ENCODE peak calls at places on chromosomes 5 and 9, in five cellular contexts. R, G, D, Z and F are unnamed samples.

GRCh38 chr9:114789006-114789405 is 16.8 kb downstream of the TNFSF15 start:
- DNase-seq in Z (no peak), G (no peak), R (no peak), D (no peak), F (no peak)

GRCh38 chr5:98557921-98558320 is 215.5 kb upstream of the RGMB start:
- DNase-seq in D (no peak), Z (no peak), G (no peak), R (no peak), F (no peak)

GRCh38 chr5:42520203-42520602 is 97.0 kb downstream of the GHR start:
- DNase-seq in R (no peak), Z (no peak), G (no peak), D (no peak), F (no peak)

GRCh38 chr9:107127608-107128007 is 155.5 kb upstream of the RAD23B start:
- DNase-seq in G (no peak), Z (no peak), D (no peak), R (no peak), F (no peak)

GRCh38 chr9:93091453-93092081 is 4.5 kb upstream of the CARD19 start:
- DNase-seq in D (peak; percentile 50), G (no peak), R (peak; percentile 73), Z (peak; percentile 50), F (no peak)

GRCh38 chr9:112601646-112602045 is 115.0 kb downstream of the KIAA1958 start:
- DNase-seq in G (no peak), Z (no peak), R (no peak), D (no peak), F (no peak)

GRCh38 chr5:168708301-168708695 is 129.1 kb upstream of the PANK3 start:
- DNase-seq in R (no peak), G (no peak), D (no peak), Z (no peak), F (no peak)

GRCh38 chr5:55903121-55903701 is 52.1 kb downstream of the IL31RA start:
- DNase-seq in R (no peak), Z (peak; percentile 27), D (no peak), G (no peak), F (no peak)

GRCh38 chr9:20186231-20186630 is 397.4 kb upstream of the SLC24A2 start:
- DNase-seq in D (no peak), Z (no peak), G (no peak), R (no peak), F (no peak)

GRCh38 chr5:67142816-67143215 is 53.8 kb downstream of the CD180 start:
- DNase-seq in R (no peak), Z (no peak), G (no peak), D (peak; percentile 65), F (no peak)

GRCh38 chr5:163177971-163178370 is 259.4 kb upstream of the CCNG1 start:
- DNase-seq in G (no peak), D (no peak), Z (no peak), R (no peak), F (no peak)

GRCh38 chr5:108521841-108522506 is 140.1 kb upstream of the FBXL17 start:
- DNase-seq in R (peak; percentile 52), D (peak; percentile 53), Z (peak; percentile 73), G (no peak), F (no peak)

GRCh38 chr9:93594041-93594756 is 17.8 kb downstream of the PHF2 start:
- DNase-seq in G (peak; percentile 46), Z (peak; percentile 82), R (no peak), D (no peak), F (no peak)

GRCh38 chr9:113057193-113057592 is 669 bp upstream of the ZFP37 start:
- DNase-seq in Z (no peak), G (no peak), R (no peak), D (peak; percentile 11), F (no peak)

GRCh38 chr5:67166460-67166871 is 30.1 kb downstream of the CD180 start:
- DNase-seq in D (no peak), R (peak; percentile 7), Z (no peak), G (no peak), F (no peak)

GRCh38 chr9:93169444-93169843 is 14.5 kb upstream of the WNK2 start:
- DNase-seq in G (no peak), D (no peak), Z (no peak), R (no peak), F (no peak)

GRCh38 chr9:35891649-35892048 is 14.4 kb upstream of the HRCT1 start:
- DNase-seq in R (no peak), Z (no peak), D (no peak), G (no peak), F (no peak)

GRCh38 chr9:3768286-3768685 is 242.5 kb upstream of the RFX3 start:
- DNase-seq in R (no peak), D (no peak), Z (no peak), G (no peak), F (no peak)

GRCh38 chr5:127673401-127673800 is 24.5 kb downstream of the CTXN3 start:
- DNase-seq in R (no peak), Z (no peak), G (no peak), D (no peak), F (no peak)

GRCh38 chr5:17005087-17005828 is 69.2 kb upstream of the MYO10 start:
- DNase-seq in G (no peak), D (no peak), Z (no peak), R (no peak), F (no peak)

GRCh38 chr5:104385901-104386300 is 823.3 kb upstream of the NUDT12 start:
- DNase-seq in G (no peak), D (no peak), Z (no peak), R (no peak), F (no peak)

GRCh38 chr9:69548676-69549075 is 123.5 kb downstream of the APBA1 start:
- DNase-seq in R (no peak), Z (no peak), G (no peak), D (peak; percentile 4), F (no peak)

GRCh38 chr5:150298701-150299451 is 3.8 kb downstream of the ARSI start:
- DNase-seq in R (no peak), D (no peak), Z (no peak), G (no peak), F (no peak)

GRCh38 chr5:130141689-130142320 is 237.5 kb downstream of the CHSY3 start:
- DNase-seq in D (no peak), R (no peak), G (peak; percentile 70), Z (peak; percentile 2), F (peak; percentile 74)

GRCh38 chr9:7879551-7880245 is 80.1 kb upstream of the DMAC1 start:
- DNase-seq in G (peak; percentile 43), Z (no peak), R (no peak), D (no peak), F (peak; percentile 44)

GRCh38 chr9:21967169-21967568 is 27.0 kb downstream of the CDKN2A start:
- DNase-seq in G (no peak), R (no peak), D (no peak), Z (no peak), F (peak; percentile 39)

GRCh38 chr9:78064075-78064474 is 32.5 kb upstream of the GNAQ start:
- DNase-seq in R (no peak), G (no peak), Z (no peak), D (no peak), F (no peak)

GRCh38 chr9:4973246-4973645 is 11.8 kb upstream of the JAK2 start:
- DNase-seq in G (no peak), D (no peak), R (no peak), Z (no peak), F (no peak)
- TF ChIP-seq ATF3 in G (no peak), D (no peak), R (no peak), Z (no peak), F (no peak)

GRCh38 chr9:110152704-110153374 is 55.1 kb downstream of the C9orf152 start:
- DNase-seq in G (peak; percentile 53), R (peak; percentile 27), Z (peak; percentile 41), D (peak; percentile 63), F (no peak)

GRCh38 chr9:110146371-110146770 is 61.6 kb downstream of the C9orf152 start:
- DNase-seq in Z (no peak), D (no peak), R (no peak), G (no peak), F (no peak)

GRCh38 chr9:110148868-110149267 is 59.1 kb downstream of the C9orf152 start:
- DNase-seq in R (no peak), G (no peak), Z (no peak), D (no peak), F (no peak)

GRCh38 chr9:110143969-110144545 is 63.9 kb downstream of the C9orf152 start:
- DNase-seq in D (no peak), R (no peak), G (no peak), Z (no peak), F (no peak)

DNA sequence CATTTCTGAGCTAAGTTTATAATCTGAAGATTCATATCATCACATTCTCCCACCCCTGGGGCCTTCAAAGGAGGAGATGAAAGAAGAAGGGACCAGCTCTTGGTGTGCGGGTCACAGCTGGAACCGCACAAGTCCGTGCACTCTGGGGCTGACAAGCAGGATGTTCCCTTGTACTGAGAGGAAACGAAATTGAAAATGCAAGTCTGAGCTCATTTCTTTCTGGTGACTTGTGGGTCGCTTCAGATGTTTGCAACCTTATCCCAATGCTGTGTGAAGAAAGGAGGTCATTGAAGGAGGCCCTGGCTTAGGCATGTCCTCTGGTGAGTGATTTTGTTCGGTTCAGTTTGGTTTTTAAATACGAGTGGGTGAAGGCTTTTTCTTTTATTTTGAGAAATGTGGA is 59.6 kb downstream of the C9orf152 start:
- DNase-seq in R (no peak), Z (no peak), D (no peak), G (no peak), F (no peak)
- TF ChIP-seq ATF3 in R (no peak), Z (no peak), D (no peak), G (no peak), F (no peak)

GRCh38 chr9:117002686-117003085 is 315.6 kb downstream of the TRIM32 start:
- DNase-seq in D (no peak), R (no peak), Z (no peak), G (no peak), F (no peak)

GRCh38 chr9:117000196-117000723 is 313.2 kb downstream of the TRIM32 start:
- DNase-seq in G (no peak), Z (no peak), D (no peak), R (no peak), F (no peak)

GRCh38 chr9:116992870-116993269 is 305.8 kb downstream of the TRIM32 start:
- DNase-seq in R (no peak), D (no peak), G (no peak), Z (no peak), F (no peak)

GRCh38 chr9:117000834-117001233 is 313.7 kb downstream of the TRIM32 start:
- DNase-seq in R (no peak), D (no peak), Z (no peak), G (no peak), F (no peak)

GRCh38 chr9:116998305-116998704 is 311.2 kb downstream of the TRIM32 start:
- DNase-seq in R (no peak), Z (peak; percentile 1), D (no peak), G (no peak), F (peak; percentile 37)
- TF ChIP-seq ATF3 in R (no peak), Z (no peak), D (no peak), G (no peak), F (no peak)

GRCh38 chr9:89686621-89687020 is 81.8 kb downstream of the GADD45G start:
- DNase-seq in G (no peak), D (no peak), R (no peak), Z (no peak), F (no peak)

GRCh38 chr9:89687216-89687615 is 82.4 kb downstream of the GADD45G start:
- DNase-seq in Z (no peak), R (no peak), D (no peak), G (no peak), F (no peak)

GRCh38 chr9:89685698-89686097 is 80.9 kb downstream of the GADD45G start:
- DNase-seq in R (no peak), D (no peak), Z (no peak), G (no peak), F (no peak)

GRCh38 chr9:89684912-89685636 is 80.3 kb downstream of the GADD45G start:
- DNase-seq in D (no peak), G (no peak), R (no peak), Z (no peak), F (no peak)

GRCh38 chr9:89686134-89686533 is 81.3 kb downstream of the GADD45G start:
- DNase-seq in R (no peak), G (no peak), Z (no peak), D (no peak), F (no peak)
- TF ChIP-seq ATF3 in R (no peak), G (no peak), Z (no peak), D (no peak), F (no peak)